ENCODE peak calls at places on chromosomes 1 and 21, in six cellular contexts. V is HCT116, P is K562, O is GM12878, F is SK-N-SH, Q is H1. X is an unnamed sample.

GRCh38 chr1:77273891-77274290 is 7.9 kb upstream of the AK5 start:
- DNase-seq in Q (no peak), F (no peak), O (no peak), P (no peak), V (no peak), X (no peak)

GRCh38 chr1:51518730-51519047 is 377 bp downstream of the EPS15 start:
- DNase-seq in Q (peak), P (peak), F (peak), V (no peak), O (no peak), X (no peak)

GRCh38 chr1:64983110-64983509 is 16.8 kb upstream of the JAK1 start:
- DNase-seq in O (no peak), Q (no peak), V (no peak), F (peak), P (no peak), X (no peak)

GRCh38 chr21:31335957-31336738 is 7.9 kb downstream of the TIAM1 start:
- DNase-seq in O (no peak), V (no peak), P (no peak), F (no peak), Q (no peak), X (no peak)

GRCh38 chr1:44072204-44072603 is 40.9 kb upstream of the SLC6A9 start:
- DNase-seq in Q (no peak), V (peak), O (no peak), F (no peak), P (peak), X (no peak)

GRCh38 chr1:244989813-244990212 is 125.5 kb upstream of the HNRNPU start:
- DNase-seq in P (no peak), O (no peak), F (no peak), V (no peak), Q (no peak), X (no peak)

GRCh38 chr1:51567653-51568052 is 48.6 kb upstream of the EPS15 start:
- DNase-seq in O (no peak), V (no peak), Q (no peak), F (no peak), P (no peak), X (no peak)

GRCh38 chr1:222048030-222048632 is 306.2 kb upstream of the DUSP10 start:
- DNase-seq in O (peak), P (no peak), Q (no peak), V (no peak), F (peak), X (no peak)

GRCh38 chr1:37793773-37794371 is at the start of gene MANEAL:
- DNase-seq in V (peak), Q (peak), P (peak), F (peak), O (no peak), X (no peak)

GRCh38 chr1:44170281-44170823 is 28.9 kb upstream of the KLF18 start:
- DNase-seq in F (no peak), O (no peak), P (peak), V (no peak), Q (no peak), X (peak)

GRCh38 chr1:94737124-94737998 is 82.8 kb upstream of the SLC44A3 start:
- DNase-seq in P (no peak), O (no peak), V (no peak), F (no peak), Q (no peak), X (no peak)

GRCh38 chr1:1616045-1616821 is 933 bp downstream of the MIB2 start:
- DNase-seq in P (peak), Q (no peak), O (no peak), F (peak), V (no peak), X (no peak)

GRCh38 chr1:18830596-18830995 is 28.9 kb downstream of the TAS1R2 start:
- DNase-seq in V (no peak), P (no peak), F (peak), O (no peak), Q (no peak), X (no peak)

GRCh38 chr1:116990612-116991151 is 10.9 kb upstream of the CD101 start:
- DNase-seq in P (no peak), O (no peak), V (no peak), Q (no peak), F (no peak), X (no peak)

GRCh38 chr1:183822081-183822611 is 17.2 kb downstream of the RGL1 start:
- DNase-seq in F (no peak), Q (no peak), V (no peak), P (no peak), O (no peak), X (no peak)

GRCh38 chr1:5580926-5581325 is 411.3 kb downstream of the NPHP4 start:
- DNase-seq in F (no peak), O (no peak), Q (no peak), V (no peak), P (no peak), X (no peak)

GRCh38 chr1:4973341-4973740 is 318.9 kb downstream of the AJAP1 start:
- DNase-seq in F (no peak), P (no peak), O (no peak), V (no peak), Q (no peak), X (no peak)

GRCh38 chr1:168148916-168149315 is 12.2 kb upstream of the GPR161 start:
- DNase-seq in Q (no peak), P (no peak), O (peak), V (no peak), F (no peak), X (no peak)

GRCh38 chr1:1205769-1206375 is 520 bp downstream of the TNFRSF18 start:
- DNase-seq in F (peak), Q (no peak), V (no peak), P (no peak), O (no peak), X (no peak)

GRCh38 chr21:34885636-34886553 is 163.2 kb downstream of the RUNX1 start:
- DNase-seq in O (no peak), P (no peak), F (no peak), Q (peak), V (no peak), X (no peak)

GRCh38 chr1:1402081-1402900 is 3.2 kb upstream of the CCNL2 start:
- DNase-seq in Q (peak), V (peak), O (no peak), F (peak), P (no peak), X (peak)

GRCh38 chr1:233240839-233241682 is 54.5 kb downstream of the PCNX2 start:
- DNase-seq in F (peak), V (no peak), O (no peak), Q (no peak), P (peak), X (no peak)

GRCh38 chr1:109425902-109426277 is 358 bp downstream of the PSMA5 start:
- DNase-seq in V (no peak), P (no peak), Q (no peak), O (no peak), F (no peak), X (peak)

GRCh38 chr21:37155216-37155615 is 82.2 kb downstream of the TTC3 start:
- DNase-seq in P (no peak), Q (no peak), F (no peak), O (no peak), V (no peak), X (no peak)

GRCh38 chr21:36709030-36709867 is 10.3 kb downstream of the SIM2 start:
- DNase-seq in O (no peak), V (no peak), F (no peak), P (no peak), Q (peak), X (no peak)

GRCh38 chr1:14655386-14655785 is 56.9 kb downstream of the KAZN start:
- DNase-seq in Q (no peak), F (no peak), O (no peak), P (no peak), V (no peak), X (no peak)

GRCh38 chr1:121586369-121587229 is 401.8 kb downstream of the SRGAP2C start:
- DNase-seq in P (no peak), F (no peak), O (no peak), V (no peak), Q (peak), X (peak)

GRCh38 chr1:9426291-9426711 is 113.0 kb upstream of the SLC25A33 start:
- DNase-seq in F (no peak), O (peak), Q (no peak), V (no peak), P (no peak), X (no peak)

GRCh38 chr1:183126000-183126366 is 60.1 kb upstream of the LAMC2 start:
- DNase-seq in F (no peak), O (no peak), P (no peak), V (no peak), Q (no peak), X (no peak)

GRCh38 chr1:85240174-85240601 is 19.3 kb downstream of the C1orf52 start:
- DNase-seq in F (no peak), O (no peak), V (no peak), Q (no peak), P (no peak), X (no peak)

GRCh38 chr1:231036416-231036815 is 3.6 kb downstream of the FAM89A start:
- DNase-seq in V (no peak), P (no peak), O (no peak), Q (no peak), F (no peak), X (no peak)

GRCh38 chr1:20485527-20486456 is at the start of gene CAMK2N1:
- DNase-seq in O (no peak), P (peak), V (no peak), Q (peak), F (peak), X (no peak)

GRCh38 chr1:44407430-44408180 is 2.5 kb downstream of the RNF220 start:
- DNase-seq in V (no peak), O (no peak), P (no peak), F (peak), Q (peak), X (no peak)

GRCh38 chr1:19704247-19705113 is 39.8 kb downstream of the HTR6 start:
- DNase-seq in P (peak), Q (peak), F (peak), O (no peak), V (peak), X (no peak)

GRCh38 chr1:204873714-204874113 is 3.1 kb downstream of the NFASC start:
- DNase-seq in F (no peak), P (no peak), Q (no peak), O (no peak), V (no peak), X (no peak)

GRCh38 chr21:19704832-19705231 is 1293.4 kb upstream of the NCAM2 start:
- DNase-seq in V (no peak), F (no peak), O (no peak), P (no peak), Q (no peak), X (no peak)

GRCh38 chr21:40011371-40011770 is 144.1 kb downstream of the PCP4 start:
- DNase-seq in O (no peak), P (no peak), F (no peak), Q (no peak), V (no peak), X (no peak)

GRCh38 chr1:231310391-231310934 is 27.2 kb downstream of the EXOC8 start:
- DNase-seq in Q (no peak), F (no peak), P (no peak), V (no peak), O (no peak), X (no peak)

DNA sequence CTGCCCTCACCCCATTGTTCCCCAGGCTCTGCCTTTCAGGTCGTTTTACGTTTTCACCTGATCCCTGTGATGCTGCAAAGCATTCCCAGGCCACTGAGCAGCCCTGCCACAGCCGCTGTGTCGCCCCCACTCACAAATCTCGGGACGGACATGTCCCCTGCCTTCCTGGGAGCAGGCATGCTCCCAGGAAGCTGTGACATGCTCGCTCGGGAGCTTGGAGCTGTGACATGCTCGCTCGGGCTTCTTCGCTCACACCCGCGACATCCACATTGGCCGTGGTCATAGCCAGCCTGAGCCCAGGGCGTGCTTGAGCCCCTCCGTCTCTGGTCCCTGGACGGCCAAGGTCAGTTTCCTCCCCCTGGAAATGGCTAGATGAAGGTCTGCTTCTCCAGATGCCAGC is 169.1 kb upstream of the ARHGEF16 start:
- DNase-seq in Q (no peak), F (no peak), V (no peak), P (no peak), O (no peak), X (no peak)
- TF ChIP-seq YY1 in Q (no peak), F (no peak), V (no peak), P (no peak), O (no peak), X (no peak)

DNA sequence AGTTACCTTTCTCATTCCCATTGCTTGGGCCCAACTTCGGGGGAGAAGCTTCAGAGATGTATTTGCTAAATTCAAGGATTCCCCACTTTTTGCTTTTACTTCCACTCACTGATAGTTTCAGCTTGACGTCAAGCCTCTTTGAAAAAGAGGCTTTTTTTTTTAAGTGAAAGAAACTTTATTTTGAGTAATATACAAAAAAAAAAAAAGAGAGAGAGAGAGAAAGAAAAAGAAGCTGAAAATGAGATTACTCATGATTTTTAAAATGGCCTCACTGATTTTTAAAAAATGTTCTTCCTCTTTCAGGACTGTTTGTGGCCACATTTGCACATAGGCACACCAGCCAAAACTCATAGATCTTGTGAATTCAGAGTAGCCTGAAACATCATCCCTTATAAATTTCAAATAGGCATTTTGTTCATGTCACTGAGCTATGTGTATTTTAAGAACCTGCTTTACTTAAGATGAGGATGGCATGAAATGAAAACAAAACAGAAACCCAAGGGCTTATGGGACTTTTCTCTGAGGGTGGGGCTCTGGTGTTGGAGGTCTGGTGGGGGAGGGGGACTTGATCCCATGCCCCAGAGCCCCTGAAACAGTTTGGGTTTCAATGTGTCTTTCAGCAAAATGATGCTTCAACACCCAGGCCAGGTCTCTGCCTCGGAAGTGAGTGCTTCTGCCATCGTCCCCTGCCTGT is 6.0 kb downstream of the ATF3 start:
- DNase-seq in P (no peak), O (no peak), Q (no peak), F (no peak), V (no peak), X (no peak)
- TF ChIP-seq YY1 in P (no peak), O (peak), Q (no peak), F (no peak), V (no peak), X (no peak)

GRCh38 chr1:164058192-164058591 is 500.8 kb upstream of the PBX1 start:
- DNase-seq in Q (no peak), V (no peak), P (no peak), O (no peak), F (no peak), X (no peak)
- TF ChIP-seq YY1 in Q (no peak), V (no peak), P (no peak), O (no peak), F (no peak), X (no peak)

DNA sequence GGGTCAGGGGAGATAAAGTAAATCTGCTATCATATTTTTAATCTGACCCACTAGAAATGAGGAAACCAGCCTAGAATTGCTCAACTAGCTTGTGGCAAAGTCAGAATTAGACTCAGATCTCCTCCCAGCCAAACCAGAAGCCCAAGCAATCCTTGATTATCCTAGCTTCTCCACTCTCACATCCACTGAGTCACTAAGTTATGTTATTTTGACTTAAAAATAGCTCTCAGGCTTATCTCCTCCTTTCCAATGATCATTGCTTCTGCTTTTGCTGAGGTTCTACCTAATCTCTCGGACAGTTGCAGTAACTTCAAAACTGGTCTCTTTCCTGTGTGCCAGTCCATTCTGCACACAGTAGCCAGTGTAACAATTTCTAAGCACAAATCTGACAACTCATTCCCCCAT is 22.9 kb downstream of the OVAAL start:
- DNase-seq in P (no peak), F (no peak), Q (no peak), O (no peak), V (no peak), X (no peak)
- TF ChIP-seq YY1 in P (no peak), F (no peak), Q (no peak), O (no peak), V (no peak), X (no peak)

GRCh38 chr1:166395729-166396128 is 228.9 kb upstream of the FAM78B start:
- DNase-seq in Q (no peak), V (no peak), F (no peak), O (no peak), P (no peak), X (no peak)

GRCh38 chr1:166384948-166385347 is 218.1 kb upstream of the FAM78B start:
- DNase-seq in F (no peak), O (no peak), V (no peak), Q (no peak), P (no peak), X (no peak)

GRCh38 chr1:166391677-166392076 is 224.9 kb upstream of the FAM78B start:
- DNase-seq in V (no peak), P (no peak), O (no peak), F (no peak), Q (no peak), X (no peak)

GRCh38 chr1:166390406-166390805 is 223.6 kb upstream of the FAM78B start:
- DNase-seq in O (no peak), V (no peak), Q (no peak), F (peak), P (no peak), X (no peak)
- TF ChIP-seq YY1 in O (no peak), V (no peak), Q (no peak), F (no peak), P (no peak), X (no peak)

X was measured in NT2/D1.